ENCODE peak calls at places on chromosomes 13 and 19, in six cellular contexts. L is omental fat pad; Y is GM04504; D is pancreas; P is stimulated activated CD8-positive, alpha-beta memory T cell treated with anti-CD3 and anti-CD28 coated beads, Interleukin-7, amount 100 ng/mL, for 24 hours; A is anterior cingulate cortex. I is an unnamed sample.

GRCh38 chr13:113853518-113854237 is 10.2 kb downstream of the GAS6 start:
- DNase-seq in P (no peak), L (peak), D (peak), A (no peak), Y (no peak), I (no peak)

GRCh38 chr19:12156254-12157058 is at the start of gene ZNF625:
- DNase-seq in Y (peak), D (peak), L (peak), P (no peak), A (peak), I (peak)

GRCh38 chr19:39941615-39942507 is 7.4 kb upstream of the FCGBP start:
- DNase-seq in P (no peak), L (no peak), A (no peak), Y (no peak), D (no peak), I (no peak)

GRCh38 chr19:45952691-45953505 is 20.8 kb downstream of the NOVA2 start:
- DNase-seq in D (peak), L (no peak), Y (peak), P (peak), A (no peak), I (peak)

GRCh38 chr19:4352701-4353121 is 9.3 kb downstream of the MPND start:
- DNase-seq in L (no peak), A (no peak), P (no peak), D (no peak), Y (no peak), I (no peak)

GRCh38 chr13:93824286-93824685 is 597.7 kb downstream of the GPC6 start:
- DNase-seq in L (no peak), P (no peak), Y (no peak), D (no peak), A (no peak), I (no peak)

GRCh38 chr19:41706741-41707501 is 1.5 kb upstream of the CEACAM5 start:
- DNase-seq in Y (peak), A (no peak), P (peak), L (no peak), D (peak), I (peak)

GRCh38 chr19:50710612-50711011 is 9.0 kb downstream of the SHANK1 start:
- DNase-seq in Y (no peak), L (no peak), A (no peak), P (no peak), D (no peak), I (no peak)

GRCh38 chr13:37510441-37510840 is 88.1 kb downstream of the POSTN start:
- DNase-seq in L (no peak), D (no peak), P (no peak), A (no peak), Y (no peak), I (no peak)

GRCh38 chr19:19602713-19603320 is 15.7 kb downstream of the PBX4 start:
- DNase-seq in Y (no peak), L (no peak), A (no peak), P (no peak), D (no peak), I (no peak)

GRCh38 chr13:100633461-100633860 is 41.1 kb downstream of the TMTC4 start:
- DNase-seq in P (no peak), L (no peak), D (no peak), Y (peak), A (no peak), I (peak)

GRCh38 chr13:30116379-30116778 is 191.0 kb downstream of the KATNAL1 start:
- DNase-seq in A (no peak), D (no peak), P (no peak), Y (no peak), L (no peak), I (no peak)

GRCh38 chr13:99276706-99277105 is 18.5 kb upstream of the GPR18 start:
- DNase-seq in Y (no peak), D (no peak), L (no peak), P (no peak), A (no peak), I (no peak)

GRCh38 chr19:17021793-17022590 is 4.6 kb downstream of the CPAMD8 start:
- DNase-seq in A (no peak), D (no peak), L (no peak), Y (peak), P (no peak), I (peak)

GRCh38 chr19:49613374-49613773 is 22.4 kb downstream of the PRR12 start:
- DNase-seq in L (no peak), D (no peak), Y (no peak), A (no peak), P (no peak), I (no peak)

GRCh38 chr13:24149306-24150032 is 11.1 kb upstream of the SPATA13 start:
- DNase-seq in L (no peak), P (no peak), D (no peak), Y (peak), A (no peak), I (no peak)

GRCh38 chr19:42352216-42352892 is 26.9 kb downstream of the MEGF8 start:
- DNase-seq in D (no peak), L (no peak), P (no peak), A (peak), Y (no peak), I (no peak)

GRCh38 chr13:33875658-33876401 is 57.9 kb downstream of the RFC3 start:
- DNase-seq in P (no peak), Y (no peak), D (no peak), A (no peak), L (no peak), I (no peak)

GRCh38 chr19:50897191-50897607 is 14.0 kb downstream of the KLK4 start:
- DNase-seq in Y (no peak), P (no peak), A (no peak), L (no peak), D (no peak), I (no peak)

GRCh38 chr19:2578391-2578826 is 102.5 kb downstream of the GADD45B start:
- DNase-seq in P (no peak), D (no peak), Y (peak), A (no peak), L (no peak), I (peak)

GRCh38 chr13:32917504-32917903 is 98.7 kb upstream of the KL start:
- DNase-seq in D (no peak), L (no peak), A (no peak), Y (no peak), P (no peak), I (no peak)

GRCh38 chr13:20305587-20305986 is 73.5 kb upstream of the GJB6 start:
- DNase-seq in Y (no peak), A (no peak), P (no peak), L (no peak), D (no peak), I (no peak)

GRCh38 chr19:47094557-47095517 is 18.7 kb downstream of the ZC3H4 start:
- DNase-seq in D (peak), Y (no peak), P (no peak), L (no peak), A (no peak), I (no peak)